ENCODE peak calls at places on chromosomes 4 and X, in seven cellular contexts. K is cardiac muscle cell, I is IMR-90, B is fibroblast of pulmonary artery, J is DND-41, H is astrocyte of the spinal cord, P is right lobe of liver. F is an unnamed sample.

GRCh38 chrX:137051978-137052640 is 18.3 kb upstream of the GPR101 start:
- DNase-seq in H (peak; percentile 36), J (peak; percentile 86), B (peak; percentile 47), P (peak; percentile 72), K (peak; percentile 58), I (peak; percentile 17), F (peak; percentile 31)

GRCh38 chrX:108091878-108092291 is 307 bp downstream of the ATG4A start:
- DNase-seq in B (no peak), I (no peak), H (no peak), J (no peak), P (no peak), K (no peak), F (no peak)

GRCh38 chr4:166174717-166175510 is 301.9 kb downstream of the TLL1 start:
- DNase-seq in P (no peak), B (peak; percentile 78), H (peak; percentile 32), K (peak; percentile 37), I (no peak), J (no peak), F (peak; percentile 3)

GRCh38 chr4:6196324-6196723 is 4.0 kb downstream of the JAKMIP1 start:
- DNase-seq in J (no peak), K (no peak), I (no peak), P (no peak), H (no peak), B (no peak), F (no peak)

GRCh38 chrX:51851507-51852085 is 41.8 kb upstream of the MAGED1 start:
- DNase-seq in H (no peak), P (no peak), K (no peak), J (no peak), B (no peak), I (no peak), F (no peak)

GRCh38 chr4:168453146-168453545 is 27.1 kb downstream of the DDX60L start:
- DNase-seq in J (peak; percentile 48), P (no peak), B (no peak), H (no peak), I (no peak), K (no peak), F (no peak)

GRCh38 chr4:41587286-41587685 is 49.3 kb downstream of the LIMCH1 start:
- DNase-seq in K (no peak), P (no peak), J (no peak), B (no peak), I (no peak), H (no peak), F (no peak)

GRCh38 chrX:72340572-72340971 is 34.9 kb upstream of the CITED1 start:
- DNase-seq in H (no peak), K (no peak), J (no peak), P (no peak), B (no peak), I (no peak), F (no peak)

GRCh38 chr4:79747252-79747651 is 325.8 kb downstream of the ANTXR2 start:
- DNase-seq in P (no peak), K (no peak), H (no peak), B (no peak), I (no peak), J (no peak), F (no peak)

GRCh38 chr4:169795585-169795984 is 37.8 kb upstream of the HPF1 start:
- DNase-seq in K (no peak), I (no peak), H (peak; percentile 23), B (peak; percentile 18), P (no peak), J (no peak), F (peak; percentile 61)

GRCh38 chr4:6676722-6677558 is 16.7 kb upstream of the S100P start:
- DNase-seq in I (no peak), B (no peak), P (no peak), J (no peak), H (no peak), K (no peak), F (no peak)

GRCh38 chr4:187396106-187396505 is 599.5 kb upstream of the ZFP42 start:
- DNase-seq in H (no peak), P (no peak), K (no peak), I (no peak), J (no peak), B (no peak), F (no peak)

GRCh38 chrX:20521245-20521644 is 254.5 kb upstream of the RPS6KA3 start:
- DNase-seq in K (peak; percentile 85), H (peak; percentile 31), J (no peak), P (no peak), B (peak; percentile 84), I (peak; percentile 74), F (peak; percentile 76)

GRCh38 chr4:1490906-1491629 is 84.8 kb upstream of the NKX1-1 start:
- DNase-seq in P (peak; percentile 30), B (no peak), K (no peak), J (no peak), H (no peak), I (no peak), F (no peak)

GRCh38 chr4:113026556-113026955 is 22.9 kb upstream of the ANK2 start:
- DNase-seq in I (no peak), B (peak; percentile 50), P (no peak), H (peak; percentile 22), K (peak; percentile 24), J (no peak), F (peak; percentile 52)

GRCh38 chrX:107742754-107743191 is 32.8 kb downstream of the TSC22D3 start:
- DNase-seq in J (peak; percentile 5), P (peak; percentile 77), I (no peak), K (no peak), H (no peak), B (no peak), F (no peak)

GRCh38 chrX:129445436-129445835 is 77.9 kb downstream of the SMARCA1 start:
- DNase-seq in I (no peak), B (no peak), J (no peak), H (no peak), P (no peak), K (no peak), F (no peak)

GRCh38 chr4:31104033-31104432 is 383.9 kb downstream of the PCDH7 start:
- DNase-seq in K (no peak), I (peak; percentile 54), B (no peak), J (no peak), P (no peak), H (peak; percentile 61), F (no peak)

GRCh38 chr4:40187386-40187913 is 9.4 kb upstream of the RHOH start:
- DNase-seq in P (no peak), I (no peak), B (no peak), H (no peak), J (no peak), K (no peak), F (no peak)

GRCh38 chrX:2320580-2321327 is 180.0 kb downstream of the DHRSX start:
- DNase-seq in I (peak; percentile 77), K (peak; percentile 85), J (no peak), B (peak; percentile 71), P (peak; percentile 88), H (no peak), F (peak; percentile 47)

GRCh38 chrX:131792356-131792749 is 230.7 kb upstream of the STK26 start:
- DNase-seq in J (no peak), K (no peak), I (peak; percentile 94), H (peak; percentile 92), B (no peak), P (peak; percentile 88), F (peak; percentile 93)

GRCh38 chrX:87518504-87518903 is 902 bp downstream of the KLHL4 start:
- DNase-seq in K (peak; percentile 16), B (peak; percentile 14), I (peak; percentile 18), H (peak; percentile 27), J (no peak), P (no peak), F (peak; percentile 30)

GRCh38 chr4:173334891-173335754 is 965 bp upstream of the HMGB2 start:
- DNase-seq in I (peak; percentile 70), B (peak; percentile 75), H (peak; percentile 87), J (peak; percentile 88), K (peak; percentile 85), P (peak; percentile 74), F (peak; percentile 84)

GRCh38 chr4:78656968-78657445 is 105.4 kb downstream of the ANXA3 start:
- DNase-seq in I (no peak), K (no peak), H (no peak), P (no peak), J (peak; percentile 64), B (no peak), F (no peak)

GRCh38 chr4:692771-693554 is 4.0 kb upstream of the SLC49A3 start:
- DNase-seq in H (no peak), K (no peak), B (no peak), I (no peak), P (peak; percentile 64), J (no peak), F (no peak)

GRCh38 chr4:153364061-153364460 is 19.6 kb downstream of the MND1 start:
- DNase-seq in P (no peak), B (no peak), K (peak; percentile 42), H (peak; percentile 60), J (no peak), I (no peak), F (no peak)

GRCh38 chr4:97624204-97624603 is 519.1 kb downstream of the STPG2 start:
- DNase-seq in P (no peak), K (no peak), H (no peak), I (no peak), J (no peak), B (no peak), F (no peak)

GRCh38 chr4:173879286-173879908 is 349.4 kb upstream of the HAND2 start:
- DNase-seq in H (no peak), B (no peak), P (no peak), K (no peak), I (no peak), J (no peak), F (no peak)

GRCh38 chr4:113433536-113434246 is 327.8 kb downstream of the CAMK2D start:
- DNase-seq in J (no peak), B (no peak), H (peak; percentile 31), K (peak; percentile 22), I (no peak), P (no peak), F (peak; percentile 70)

GRCh38 chr4:120841580-120841979 is 80.9 kb downstream of the PRDM5 start:
- DNase-seq in H (peak; percentile 22), P (no peak), J (no peak), I (peak; percentile 17), K (peak; percentile 29), B (peak; percentile 16), F (no peak)
- H3K4me3 ChIP-seq in H (no peak overlapping the region), P (no peak overlapping the region), J (no peak overlapping the region), I (no peak overlapping the region), K (no peak overlapping the region), B (no peak overlapping the region), F (no peak overlapping the region)

DNA sequence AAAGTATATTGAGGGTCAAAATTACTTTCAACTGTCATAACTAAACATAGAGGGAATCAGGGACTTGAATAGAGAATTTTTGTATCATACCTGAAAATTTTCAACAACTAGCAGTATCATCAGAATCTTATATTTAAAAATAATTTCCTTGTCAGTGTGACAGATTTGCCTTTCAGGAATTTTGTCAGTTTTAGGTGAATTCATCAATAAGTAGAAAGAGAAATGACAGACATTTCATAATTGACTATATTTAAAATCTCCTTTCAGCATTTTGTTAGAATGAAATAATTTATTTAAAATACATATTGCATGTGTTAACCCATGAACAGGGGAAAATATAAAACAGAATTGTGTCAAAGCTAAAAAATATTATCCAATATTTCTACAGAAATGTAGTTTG is 8.6 kb upstream of the PDCL2 start:
- DNase-seq in J (no peak), P (no peak), K (no peak), H (no peak), B (no peak), I (no peak), F (no peak)
- TF ChIP-seq CTCF in J (no peak), P (no peak), K (no peak), H (no peak), B (no peak), I (no peak), F (no peak)

GRCh38 chr4:127672111-127672510 is 39.4 kb downstream of the INTU start:
- DNase-seq in J (no peak), B (no peak), P (no peak), H (no peak), K (no peak), I (no peak), F (no peak)
- H3K4me3 ChIP-seq in J (no peak overlapping the region), B (no peak overlapping the region), P (no peak overlapping the region), H (no peak overlapping the region), K (no peak overlapping the region), I (no peak overlapping the region), F (no peak overlapping the region)

GRCh38 chrX:44012484-44013096 is 39.4 kb upstream of the NDP start:
- DNase-seq in H (peak; percentile 77), J (peak; percentile 66), K (peak; percentile 50), I (peak; percentile 41), P (no peak), B (peak; percentile 61), F (peak; percentile 85)
- TF ChIP-seq CTCF in H (no peak), J (no peak), K (no peak), I (no peak), P (no peak), B (no peak), F (peak; percentile 20)

F was measured in fibroblast of mammary gland.